ENCODE peak calls at places on chromosomes 16 and 17, in five cellular contexts. N, P, E, Q and X are unnamed samples.

GRCh38 chr17:67132366-67132765 is 88.0 kb downstream of the CACNG1 start:
- DNase-seq in N (no peak), P (no peak), E (no peak), Q (no peak), X (no peak)

GRCh38 chr16:30054959-30055553 is 10.5 kb upstream of the ALDOA start:
- DNase-seq in N (no peak), P (no peak), E (no peak), Q (peak; percentile 49), X (peak; percentile 78)

GRCh38 chr17:49450735-49451134 is 36.1 kb upstream of the PHB1 start:
- DNase-seq in N (no peak), P (no peak), E (no peak), Q (no peak), X (peak; percentile 33)

GRCh38 chr17:50153650-50154575 is 3.4 kb upstream of the PPP1R9B start:
- DNase-seq in N (no peak), P (no peak), E (peak; percentile 79), Q (no peak), X (peak; percentile 60)

GRCh38 chr17:57040571-57040970 is 44.5 kb upstream of the AKAP1 start:
- DNase-seq in N (no peak), P (no peak), E (no peak), Q (no peak), X (no peak)

GRCh38 chr16:20383106-20384029 is 21.2 kb downstream of the PDILT start:
- DNase-seq in N (peak; percentile 73), P (peak; percentile 74), E (peak; percentile 19), Q (peak; percentile 27), X (peak; percentile 63)

GRCh38 chr16:23244122-23244521 is 58.0 kb upstream of the SCNN1B start:
- DNase-seq in N (no peak), P (no peak), E (no peak), Q (no peak), X (no peak)

GRCh38 chr16:50533317-50533716 is 14.9 kb upstream of the NKD1 start:
- DNase-seq in N (no peak), P (no peak), E (no peak), Q (no peak), X (no peak)

GRCh38 chr17:31374083-31374447 is 17.4 kb upstream of the RAB11FIP4 start:
- DNase-seq in N (no peak), P (no peak), E (no peak), Q (no peak), X (no peak)

GRCh38 chr17:8406174-8406573 is 8.5 kb upstream of the RNF222 start:
- DNase-seq in N (no peak), P (no peak), E (no peak), Q (no peak), X (no peak)

GRCh38 chr16:2841606-2842339 is 11.7 kb downstream of the ZG16B start:
- DNase-seq in N (no peak), P (peak; percentile 58), E (peak; percentile 10), Q (no peak), X (no peak)

GRCh38 chr17:33572615-33573014 is 279.5 kb upstream of the ASIC2 start:
- DNase-seq in N (no peak), P (no peak), E (no peak), Q (no peak), X (peak; percentile 13)

GRCh38 chr17:67441052-67441738 is 64.1 kb downstream of the PITPNC1 start:
- DNase-seq in N (peak; percentile 88), P (no peak), E (no peak), Q (peak; percentile 86), X (peak; percentile 8)

GRCh38 chr17:50111687-50112655 is 16.8 kb downstream of the PDK2 start:
- DNase-seq in N (no peak), P (no peak), E (peak; percentile 77), Q (no peak), X (no peak)

GRCh38 chr16:87350681-87351319 is 32.8 kb downstream of the FBXO31 start:
- DNase-seq in N (no peak), P (no peak), E (no peak), Q (no peak), X (no peak)

GRCh38 chr17:18379246-18380146 is 1.9 kb downstream of the EVPLL start:
- DNase-seq in N (no peak), P (no peak), E (no peak), Q (no peak), X (no peak)

GRCh38 chr17:65048441-65048840 is 8.1 kb downstream of the GNA13 start:
- DNase-seq in N (no peak), P (no peak), E (no peak), Q (no peak), X (no peak)

GRCh38 chr16:2787961-2788360 is 601 bp upstream of the PRSS33 start:
- DNase-seq in N (no peak), P (peak; percentile 53), E (no peak), Q (no peak), X (no peak)

GRCh38 chr16:83245061-83245460 is 562.7 kb upstream of the HSBP1 start:
- DNase-seq in N (peak; percentile 68), P (no peak), E (no peak), Q (no peak), X (no peak)

GRCh38 chr17:72119963-72120877 is 600 bp upstream of the SOX9 start:
- DNase-seq in N (peak; percentile 77), P (peak; percentile 68), E (peak; percentile 50), Q (no peak), X (peak; percentile 63)

GRCh38 chr17:72118588-72119279 is 2.1 kb upstream of the SOX9 start:
- DNase-seq in N (peak; percentile 79), P (peak; percentile 78), E (peak; percentile 52), Q (peak; percentile 15), X (peak; percentile 61)

GRCh38 chr17:72120878-72121163 is at the start of gene SOX9:
- DNase-seq in N (peak; percentile 93), P (peak; percentile 86), E (peak; percentile 89), Q (no peak), X (peak; percentile 99)

GRCh38 chr17:72117748-72118587 is 2.9 kb upstream of the SOX9 start:
- DNase-seq in N (no peak), P (no peak), E (no peak), Q (no peak), X (no peak)

DNA sequence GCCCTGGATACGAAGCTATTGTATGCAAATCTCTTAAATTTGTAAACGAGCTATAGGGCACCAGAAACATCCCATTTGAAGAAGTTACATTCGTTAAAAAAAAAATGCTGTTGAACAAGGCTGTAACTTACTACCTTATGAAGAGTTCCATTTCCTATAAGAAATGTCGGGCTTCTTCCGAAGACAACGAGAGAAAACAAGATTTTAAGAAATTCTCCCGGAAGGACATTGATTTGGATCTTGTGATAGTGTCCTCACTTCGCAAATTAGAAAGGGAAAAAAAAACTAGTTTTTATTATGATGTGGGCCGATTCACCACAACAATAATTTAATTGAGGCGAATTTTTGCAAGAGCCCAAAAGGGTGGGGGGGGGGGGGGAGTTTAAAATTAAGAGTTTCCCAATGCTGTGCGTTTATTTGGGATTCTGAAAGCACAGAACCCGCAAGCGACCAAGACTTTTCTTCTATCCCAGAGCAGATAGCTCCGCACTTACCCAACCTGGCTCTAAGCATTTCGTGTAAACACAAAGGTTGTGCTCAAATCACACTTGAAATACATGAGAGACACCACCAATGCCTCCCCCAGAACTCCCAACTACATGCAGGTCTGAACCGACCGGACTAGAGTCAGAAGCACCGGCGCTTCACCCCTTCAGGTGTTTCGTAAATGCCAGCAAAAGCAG is 1.4 kb upstream of the SOX9 start:
- DNase-seq in N (no peak), P (no peak), E (no peak), Q (no peak), X (no peak)
- H3K27ac ChIP-seq in N (no peak overlapping the region), P (peak overlapping the region; percentile 62), E (peak overlapping the region; percentile 85), Q (no peak overlapping the region), X (peak overlapping the region; percentile 89)

GRCh38 chr17:77153487-77153886 is 12.7 kb downstream of the SEC14L1 start:
- DNase-seq in N (no peak), P (no peak), E (no peak), Q (no peak), X (no peak)
- H3K27ac ChIP-seq in N (no peak overlapping the region), P (peak overlapping the region; percentile 46), E (peak overlapping the region; percentile 92), Q (no peak overlapping the region), X (peak overlapping the region; percentile 91)

GRCh38 chr17:38893113-38893512 is 23.3 kb downstream of the LASP1 start:
- DNase-seq in N (no peak), P (no peak), E (no peak), Q (no peak), X (no peak)
- H3K27ac ChIP-seq in N (no peak overlapping the region), P (peak overlapping the region; percentile 58), E (peak overlapping the region; percentile 86), Q (peak overlapping the region; percentile 50), X (peak overlapping the region; percentile 36)

GRCh38 chr16:48386559-48387312 is 1.5 kb upstream of the SIAH1 start:
- DNase-seq in N (peak; percentile 49), P (no peak), E (no peak), Q (no peak), X (no peak)
- H3K27ac ChIP-seq in N (no peak overlapping the region), P (no peak overlapping the region), E (no peak overlapping the region), Q (no peak overlapping the region), X (no peak overlapping the region)

DNA sequence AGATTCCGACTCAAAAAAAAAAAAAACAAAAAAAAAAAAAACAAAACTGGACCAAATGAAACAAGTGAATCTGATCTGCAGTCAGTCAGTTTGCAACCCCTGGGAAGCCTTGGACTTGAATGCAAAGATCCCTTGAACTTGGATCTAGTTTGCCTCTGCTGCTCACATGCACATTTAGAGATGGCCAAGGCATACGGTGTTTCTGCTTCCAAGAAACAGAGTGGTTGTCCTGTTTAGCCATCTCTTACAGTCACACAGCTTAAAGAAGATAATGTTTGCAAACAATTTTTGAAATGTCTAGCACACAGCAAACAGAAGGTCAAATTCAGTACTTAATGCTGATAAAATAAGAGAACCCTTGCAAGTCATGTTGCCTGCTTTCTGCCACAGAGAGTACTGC is 4.5 kb downstream of the NDE1 start:
- DNase-seq in N (no peak), P (peak; percentile 13), E (no peak), Q (no peak), X (no peak)
- H3K27ac ChIP-seq in N (no peak overlapping the region), P (peak overlapping the region; percentile 16), E (no peak overlapping the region), Q (no peak overlapping the region), X (peak overlapping the region; percentile 92)

GRCh38 chr16:48609453-48610023 is 442 bp downstream of the N4BP1 start:
- DNase-seq in N (peak; percentile 18), P (peak; percentile 82), E (peak; percentile 74), Q (peak; percentile 49), X (peak; percentile 39)

GRCh38 chr16:48608871-48609452 is 1.0 kb downstream of the N4BP1 start:
- DNase-seq in N (no peak), P (no peak), E (no peak), Q (no peak), X (no peak)

GRCh38 chr16:48613061-48613957 is 3.3 kb upstream of the N4BP1 start:
- DNase-seq in N (peak; percentile 41), P (no peak), E (no peak), Q (peak; percentile 84), X (no peak)

GRCh38 chr16:48612621-48613020 is 2.6 kb upstream of the N4BP1 start:
- DNase-seq in N (no peak), P (no peak), E (no peak), Q (no peak), X (no peak)

GRCh38 chr16:48611329-48612137 is 1.6 kb upstream of the N4BP1 start:
- DNase-seq in N (no peak), P (no peak), E (no peak), Q (peak; percentile 89), X (peak; percentile 82)
- H3K27ac ChIP-seq in N (no peak overlapping the region), P (peak overlapping the region; percentile 91), E (peak overlapping the region; percentile 95), Q (peak overlapping the region; percentile 87), X (peak overlapping the region; percentile 54)

GRCh38 chr16:67199011-67199807 is at the start of gene ELMO3:
- DNase-seq in N (no peak), P (no peak), E (no peak), Q (no peak), X (peak; percentile 89)
- H3K27ac ChIP-seq in N (no peak within 1 kb of the TSS), P (no peak within 1 kb of the TSS), E (no peak within 1 kb of the TSS), Q (no peak within 1 kb of the TSS), X (peak within 1 kb of the TSS; percentile 92)

GRCh38 chr16:11612110-11612981 is 25.6 kb upstream of the LITAF start:
- DNase-seq in N (no peak), P (no peak), E (peak; percentile 35), Q (no peak), X (peak; percentile 63)
- H3K27ac ChIP-seq in N (no peak overlapping the region), P (no peak overlapping the region), E (no peak overlapping the region), Q (no peak overlapping the region), X (peak overlapping the region; percentile 86)